ENCODE peak calls at places on chromosomes 7 and 10, in six cellular contexts. One of them, this sample, is unnamed.

GRCh38 chr7:33423646-33424020 is 294.3 kb downstream of the BBS9 start:
- DNase-seq in mammary epithelial cell: no peak
- DNase-seq in breast epithelium: no peak
- DNase-seq in cardiac fibroblast: peak; percentile 47
- DNase-seq in heart right ventricle: no peak
- DNase-seq in fibroblast of lung: peak; percentile 13
- DNase-seq in this sample: no peak

GRCh38 chr10:4802711-4803487 is 23.1 kb upstream of the AKR1E2 start:
- DNase-seq in fibroblast of lung: no peak
- DNase-seq in mammary epithelial cell: peak; percentile 67
- DNase-seq in breast epithelium: no peak
- DNase-seq in heart right ventricle: no peak
- DNase-seq in cardiac fibroblast: no peak
- DNase-seq in this sample: no peak

GRCh38 chr10:8659982-8660381 is 605.5 kb downstream of the GATA3 start:
- DNase-seq in heart right ventricle: no peak
- DNase-seq in mammary epithelial cell: no peak
- DNase-seq in fibroblast of lung: no peak
- DNase-seq in cardiac fibroblast: no peak
- DNase-seq in breast epithelium: no peak
- DNase-seq in this sample: no peak

GRCh38 chr10:30862486-30862885 is 169.2 kb downstream of the ZNF438 start:
- DNase-seq in heart right ventricle: no peak
- DNase-seq in fibroblast of lung: peak; percentile 92
- DNase-seq in cardiac fibroblast: peak; percentile 82
- DNase-seq in breast epithelium: no peak
- DNase-seq in mammary epithelial cell: no peak
- DNase-seq in this sample: peak; percentile 74

GRCh38 chr10:30639946-30640786 is 10.6 kb upstream of the LYZL2 start:
- DNase-seq in fibroblast of lung: peak; percentile 82
- DNase-seq in mammary epithelial cell: peak; percentile 32
- DNase-seq in cardiac fibroblast: peak; percentile 88
- DNase-seq in heart right ventricle: no peak
- DNase-seq in breast epithelium: no peak
- DNase-seq in this sample: peak; percentile 36

GRCh38 chr10:122624546-122624945 is 64.0 kb downstream of the DMBT1 start:
- DNase-seq in heart right ventricle: no peak
- DNase-seq in breast epithelium: no peak
- DNase-seq in fibroblast of lung: no peak
- DNase-seq in mammary epithelial cell: no peak
- DNase-seq in cardiac fibroblast: peak; percentile 53
- DNase-seq in this sample: no peak

GRCh38 chr10:3065622-3066021 is 1.7 kb upstream of the PFKP start:
- DNase-seq in cardiac fibroblast: no peak
- DNase-seq in fibroblast of lung: no peak
- DNase-seq in mammary epithelial cell: no peak
- DNase-seq in heart right ventricle: peak; percentile 36
- DNase-seq in breast epithelium: no peak
- DNase-seq in this sample: no peak

GRCh38 chr7:1326511-1326785 is 93.8 kb downstream of the UNCX start:
- DNase-seq in breast epithelium: no peak
- DNase-seq in heart right ventricle: no peak
- DNase-seq in cardiac fibroblast: no peak
- DNase-seq in fibroblast of lung: no peak
- DNase-seq in mammary epithelial cell: no peak
- DNase-seq in this sample: no peak

GRCh38 chr10:34491666-34492065 is 323.4 kb downstream of the PARD3 start:
- DNase-seq in mammary epithelial cell: no peak
- DNase-seq in breast epithelium: no peak
- DNase-seq in fibroblast of lung: peak; percentile 6
- DNase-seq in heart right ventricle: no peak
- DNase-seq in cardiac fibroblast: no peak
- DNase-seq in this sample: no peak

GRCh38 chr7:43430412-43430811 is 152.5 kb upstream of the STK17A start:
- DNase-seq in cardiac fibroblast: no peak
- DNase-seq in mammary epithelial cell: no peak
- DNase-seq in fibroblast of lung: peak; percentile 28
- DNase-seq in breast epithelium: no peak
- DNase-seq in heart right ventricle: no peak
- DNase-seq in this sample: no peak

GRCh38 chr10:104293021-104293420 is 24.0 kb downstream of the GSTO2 start:
- DNase-seq in mammary epithelial cell: peak; percentile 53
- DNase-seq in breast epithelium: no peak
- DNase-seq in heart right ventricle: no peak
- DNase-seq in fibroblast of lung: no peak
- DNase-seq in cardiac fibroblast: peak; percentile 84
- DNase-seq in this sample: no peak

GRCh38 chr7:6385110-6385792 is 62.5 kb downstream of the DAGLB start:
- DNase-seq in fibroblast of lung: peak; percentile 95
- DNase-seq in heart right ventricle: no peak
- DNase-seq in breast epithelium: no peak
- DNase-seq in cardiac fibroblast: peak; percentile 98
- DNase-seq in mammary epithelial cell: peak; percentile 97
- DNase-seq in this sample: peak; percentile 62

GRCh38 chr7:498678-499641 is 20.7 kb downstream of the PDGFA start:
- DNase-seq in cardiac fibroblast: no peak
- DNase-seq in heart right ventricle: peak; percentile 40
- DNase-seq in breast epithelium: peak; percentile 82
- DNase-seq in fibroblast of lung: no peak
- DNase-seq in mammary epithelial cell: no peak
- DNase-seq in this sample: no peak

GRCh38 chr10:122164028-122164601 is 107.0 kb upstream of the BTBD16 start:
- DNase-seq in fibroblast of lung: peak; percentile 38
- DNase-seq in breast epithelium: no peak
- DNase-seq in heart right ventricle: no peak
- DNase-seq in cardiac fibroblast: no peak
- DNase-seq in mammary epithelial cell: no peak
- DNase-seq in this sample: no peak

GRCh38 chr7:5451391-5451790 is 27.8 kb upstream of the TNRC18 start:
- DNase-seq in heart right ventricle: no peak
- DNase-seq in breast epithelium: no peak
- DNase-seq in cardiac fibroblast: no peak
- DNase-seq in mammary epithelial cell: no peak
- DNase-seq in fibroblast of lung: no peak
- DNase-seq in this sample: no peak

GRCh38 chr10:30155401-30155800 is 96.0 kb upstream of the JCAD start:
- DNase-seq in breast epithelium: peak; percentile 18
- DNase-seq in mammary epithelial cell: no peak
- DNase-seq in fibroblast of lung: no peak
- DNase-seq in cardiac fibroblast: peak; percentile 36
- DNase-seq in heart right ventricle: no peak
- DNase-seq in this sample: no peak

GRCh38 chr10:28692050-28692449 is 14.7 kb downstream of the BAMBI start:
- DNase-seq in fibroblast of lung: no peak
- DNase-seq in mammary epithelial cell: no peak
- DNase-seq in breast epithelium: no peak
- DNase-seq in cardiac fibroblast: no peak
- DNase-seq in heart right ventricle: no peak
- DNase-seq in this sample: no peak

GRCh38 chr7:2247141-2247985 is 5.3 kb downstream of the NUDT1 start:
- DNase-seq in breast epithelium: no peak
- DNase-seq in cardiac fibroblast: no peak
- DNase-seq in heart right ventricle: peak; percentile 39
- DNase-seq in fibroblast of lung: no peak
- DNase-seq in mammary epithelial cell: no peak
- DNase-seq in this sample: no peak

GRCh38 chr10:73495884-73496674 is at the start of gene PPP3CB:
- DNase-seq in cardiac fibroblast: peak; percentile 98
- DNase-seq in heart right ventricle: peak; percentile 91
- DNase-seq in fibroblast of lung: peak; percentile 98
- DNase-seq in breast epithelium: peak; percentile 85
- DNase-seq in mammary epithelial cell: peak; percentile 96
- DNase-seq in this sample: peak; percentile 95

GRCh38 chr10:60480865-60481563 is 91.3 kb upstream of the ANK3 start:
- DNase-seq in heart right ventricle: no peak
- DNase-seq in cardiac fibroblast: peak; percentile 89
- DNase-seq in breast epithelium: no peak
- DNase-seq in fibroblast of lung: peak; percentile 92
- DNase-seq in mammary epithelial cell: peak; percentile 86
- DNase-seq in this sample: peak; percentile 44

GRCh38 chr7:44608916-44609648 is 2.7 kb downstream of the OGDH start:
- DNase-seq in mammary epithelial cell: no peak
- DNase-seq in heart right ventricle: no peak
- DNase-seq in fibroblast of lung: no peak
- DNase-seq in breast epithelium: no peak
- DNase-seq in cardiac fibroblast: no peak
- DNase-seq in this sample: peak; percentile 37

GRCh38 chr7:45162311-45162845 is 4.8 kb downstream of the RAMP3 start:
- DNase-seq in heart right ventricle: no peak
- DNase-seq in cardiac fibroblast: no peak
- DNase-seq in fibroblast of lung: no peak
- DNase-seq in mammary epithelial cell: no peak
- DNase-seq in breast epithelium: no peak
- DNase-seq in this sample: no peak

GRCh38 chr7:81956520-81956919 is 186.7 kb upstream of the HGF start:
- DNase-seq in heart right ventricle: no peak
- DNase-seq in mammary epithelial cell: no peak
- DNase-seq in fibroblast of lung: peak; percentile 84
- DNase-seq in cardiac fibroblast: peak; percentile 84
- DNase-seq in breast epithelium: no peak
- DNase-seq in this sample: peak; percentile 16

GRCh38 chr7:112414855-112415490 is 35.3 kb upstream of the IFRD1 start:
- DNase-seq in heart right ventricle: no peak
- DNase-seq in cardiac fibroblast: peak; percentile 72
- DNase-seq in fibroblast of lung: peak; percentile 55
- DNase-seq in mammary epithelial cell: peak; percentile 30
- DNase-seq in breast epithelium: no peak
- DNase-seq in this sample: no peak

DNA sequence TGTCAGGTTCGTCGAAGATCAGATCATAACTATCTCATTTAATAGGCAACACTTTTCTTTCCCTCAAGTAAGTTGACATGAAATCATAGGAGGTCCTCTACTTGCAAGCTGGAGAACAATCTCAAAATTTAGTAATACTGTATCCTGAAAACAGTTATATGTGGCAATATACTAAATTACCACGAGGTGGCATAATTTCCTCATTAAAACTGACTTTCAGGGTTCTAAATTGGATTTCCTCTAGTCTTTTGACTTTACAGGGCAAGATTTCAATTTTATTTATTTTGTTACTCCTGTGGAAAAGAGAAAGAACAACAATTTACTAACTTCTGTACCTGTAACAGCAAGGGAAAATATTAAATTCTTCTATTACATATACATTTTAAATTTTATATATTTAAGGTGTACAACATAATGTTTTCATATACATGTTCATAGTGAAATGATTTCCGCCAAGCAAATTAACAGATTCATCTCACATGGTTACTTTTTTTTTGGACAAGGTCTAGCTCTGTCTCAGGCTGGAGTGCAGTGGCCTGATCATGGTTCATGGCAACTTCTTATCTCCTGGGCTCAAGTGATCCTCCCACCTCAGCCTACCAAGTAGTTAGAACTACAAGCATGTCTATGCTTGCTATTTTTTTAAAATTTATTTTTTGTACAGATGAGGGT is 53.4 kb upstream of the CYP2C18 start:
- DNase-seq in heart right ventricle: no peak
- DNase-seq in mammary epithelial cell: peak; percentile 8
- DNase-seq in breast epithelium: no peak
- DNase-seq in cardiac fibroblast: peak; percentile 51
- DNase-seq in fibroblast of lung: peak; percentile 36
- DNase-seq in this sample: no peak
- TF ChIP-seq CTCF in heart right ventricle: peak; percentile 59
- TF ChIP-seq CTCF in mammary epithelial cell: peak; percentile 63
- TF ChIP-seq CTCF in breast epithelium: no peak
- TF ChIP-seq CTCF in cardiac fibroblast: peak; percentile 53
- TF ChIP-seq CTCF in fibroblast of lung: peak; percentile 60
- TF ChIP-seq CTCF in this sample: peak; percentile 61

DNA sequence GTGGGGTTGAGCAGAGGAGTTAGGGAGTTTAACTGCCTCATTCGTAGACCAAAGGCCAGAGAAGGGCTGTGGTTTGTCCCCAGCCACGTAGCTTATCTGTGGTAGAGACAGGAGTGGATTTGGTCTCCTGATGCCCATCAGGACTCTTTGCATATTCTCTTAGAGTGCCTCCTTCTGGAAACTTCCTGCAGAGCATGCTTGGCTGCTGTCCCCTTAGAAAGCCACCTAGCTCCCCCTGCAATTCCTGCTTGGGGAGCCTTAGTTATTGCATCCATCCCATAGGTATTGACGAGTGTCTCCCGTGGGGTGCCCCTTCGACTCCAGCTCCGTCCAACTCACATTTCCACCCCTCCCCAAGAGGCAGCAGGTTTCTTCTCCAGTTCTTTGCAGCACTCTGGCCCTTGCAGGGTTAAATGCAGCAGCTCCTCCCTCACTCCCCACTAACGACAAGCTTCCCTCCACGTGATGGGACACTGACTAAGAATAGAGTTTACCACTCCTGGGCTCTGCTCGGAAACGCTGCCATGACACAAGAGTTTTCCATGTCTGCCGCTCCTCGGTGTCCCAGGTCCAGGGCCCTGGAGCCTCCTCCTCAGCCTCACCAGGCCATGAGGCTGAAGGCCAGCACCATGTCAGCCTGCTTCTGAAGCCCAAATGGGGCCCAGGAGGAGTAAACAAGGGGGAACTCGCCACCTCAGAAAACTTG is 147.8 kb upstream of the UNC5B start:
- DNase-seq in breast epithelium: no peak
- DNase-seq in heart right ventricle: no peak
- DNase-seq in mammary epithelial cell: no peak
- DNase-seq in cardiac fibroblast: no peak
- DNase-seq in fibroblast of lung: no peak
- DNase-seq in this sample: no peak
- TF ChIP-seq CTCF in breast epithelium: no peak
- TF ChIP-seq CTCF in heart right ventricle: peak; percentile 19
- TF ChIP-seq CTCF in mammary epithelial cell: no peak
- TF ChIP-seq CTCF in cardiac fibroblast: no peak
- TF ChIP-seq CTCF in fibroblast of lung: no peak
- TF ChIP-seq CTCF in this sample: no peak

GRCh38 chr7:155763721-155764431 is 48.4 kb downstream of the SHH start:
- DNase-seq in mammary epithelial cell: no peak
- DNase-seq in breast epithelium: no peak
- DNase-seq in fibroblast of lung: no peak
- DNase-seq in cardiac fibroblast: peak; percentile 73
- DNase-seq in heart right ventricle: no peak
- DNase-seq in this sample: no peak

GRCh38 chr7:155765458-155765857 is 46.8 kb downstream of the SHH start:
- DNase-seq in heart right ventricle: no peak
- DNase-seq in cardiac fibroblast: no peak
- DNase-seq in mammary epithelial cell: no peak
- DNase-seq in breast epithelium: no peak
- DNase-seq in fibroblast of lung: no peak
- DNase-seq in this sample: no peak

GRCh38 chr7:155762639-155763038 is 49.6 kb downstream of the SHH start:
- DNase-seq in cardiac fibroblast: no peak
- DNase-seq in breast epithelium: no peak
- DNase-seq in mammary epithelial cell: no peak
- DNase-seq in heart right ventricle: no peak
- DNase-seq in fibroblast of lung: no peak
- DNase-seq in this sample: no peak

GRCh38 chr7:155763122-155763521 is 49.1 kb downstream of the SHH start:
- DNase-seq in breast epithelium: no peak
- DNase-seq in heart right ventricle: no peak
- DNase-seq in cardiac fibroblast: no peak
- DNase-seq in mammary epithelial cell: no peak
- DNase-seq in fibroblast of lung: no peak
- DNase-seq in this sample: no peak

GRCh38 chr7:155764432-155764798 is 47.8 kb downstream of the SHH start:
- DNase-seq in heart right ventricle: no peak
- DNase-seq in breast epithelium: no peak
- DNase-seq in fibroblast of lung: no peak
- DNase-seq in mammary epithelial cell: no peak
- DNase-seq in cardiac fibroblast: no peak
- DNase-seq in this sample: no peak
- TF ChIP-seq CTCF in heart right ventricle: no peak
- TF ChIP-seq CTCF in breast epithelium: no peak
- TF ChIP-seq CTCF in fibroblast of lung: no peak
- TF ChIP-seq CTCF in mammary epithelial cell: no peak
- TF ChIP-seq CTCF in cardiac fibroblast: no peak
- TF ChIP-seq CTCF in this sample: no peak

GRCh38 chr10:51422311-51423120 is 276.9 kb downstream of the CSTF2T start:
- DNase-seq in mammary epithelial cell: peak; percentile 14
- DNase-seq in fibroblast of lung: peak; percentile 80
- DNase-seq in breast epithelium: peak; percentile 39
- DNase-seq in heart right ventricle: peak; percentile 24
- DNase-seq in cardiac fibroblast: peak; percentile 80
- DNase-seq in this sample: peak; percentile 49
- TF ChIP-seq CTCF in mammary epithelial cell: peak; percentile 80
- TF ChIP-seq CTCF in fibroblast of lung: peak; percentile 77
- TF ChIP-seq CTCF in breast epithelium: peak; percentile 73
- TF ChIP-seq CTCF in heart right ventricle: peak; percentile 79
- TF ChIP-seq CTCF in cardiac fibroblast: peak; percentile 77
- TF ChIP-seq CTCF in this sample: peak; percentile 78

This sample was measured in AG09319.